ENCODE peak calls at places on chromosomes 6 and 20, in four cellular contexts. L is heart left ventricle, Z is body of pancreas, X is IMR-90. S is an unnamed sample.

GRCh38 chr6:80523531-80523970 is 417.1 kb downstream of the BCKDHB start:
- DNase-seq in L (no peak), Z (no peak), X (peak; percentile 52), S (peak; percentile 27)

GRCh38 chr6:46044876-46045617 is 29.4 kb upstream of the CLIC5 start:
- DNase-seq in L (no peak), Z (no peak), X (peak; percentile 74), S (peak; percentile 27)

GRCh38 chr6:85516168-85516567 is 66.3 kb downstream of the NT5E start:
- DNase-seq in L (no peak), Z (no peak), X (peak; percentile 17), S (no peak)

GRCh38 chr6:158799051-158799792 is 19.9 kb downstream of the EZR start:
- DNase-seq in L (no peak), Z (peak; percentile 91), X (peak; percentile 46), S (peak; percentile 38)

GRCh38 chr6:165013701-165014100 is 295.7 kb downstream of the C6orf118 start:
- DNase-seq in L (no peak), Z (no peak), X (no peak), S (no peak)

GRCh38 chr20:11117808-11118528 is 444.2 kb upstream of the JAG1 start:
- DNase-seq in L (no peak), Z (no peak), X (peak; percentile 93), S (no peak)

GRCh38 chr6:166415833-166416347 is 33.1 kb upstream of the MPC1 start:
- DNase-seq in L (no peak), Z (no peak), X (no peak), S (no peak)

GRCh38 chr20:34639755-34640222 is 37.1 kb downstream of the PIGU start:
- DNase-seq in L (no peak), Z (peak; percentile 41), X (no peak), S (no peak)

GRCh38 chr6:26240157-26240980 is 124.6 kb upstream of the BTN3A2 start:
- DNase-seq in L (peak; percentile 69), Z (no peak), X (peak; percentile 93), S (no peak)

GRCh38 chr20:6959900-6960312 is 192.4 kb downstream of the BMP2 start:
- DNase-seq in L (no peak), Z (no peak), X (no peak), S (no peak)

GRCh38 chr20:62409935-62410741 is 3.1 kb upstream of the CABLES2 start:
- DNase-seq in L (no peak), Z (peak; percentile 88), X (no peak), S (peak; percentile 69)

GRCh38 chr6:14549319-14549770 is 431.8 kb downstream of the CD83 start:
- DNase-seq in L (no peak), Z (no peak), X (no peak), S (no peak)

GRCh38 chr6:24571361-24571760 is 74.6 kb downstream of the KIAA0319 start:
- DNase-seq in L (no peak), Z (no peak), X (no peak), S (no peak)

GRCh38 chr6:140806431-140806830 is 1326.3 kb upstream of the GJE1 start:
- DNase-seq in L (no peak), Z (no peak), X (peak; percentile 5), S (no peak)

GRCh38 chr6:125631165-125631564 is 118.3 kb upstream of the HEY2 start:
- DNase-seq in L (no peak), Z (no peak), X (no peak), S (no peak)

GRCh38 chr6:96836579-96837137 is 619 bp downstream of the GPR63 start:
- DNase-seq in L (peak; percentile 32), Z (peak; percentile 16), X (peak; percentile 4), S (no peak)

GRCh38 chr6:63348836-63349235 is 29.1 kb upstream of the LGSN start:
- DNase-seq in L (no peak), Z (no peak), X (no peak), S (no peak)

GRCh38 chr6:90610291-90610670 is 23.4 kb upstream of the MAP3K7 start:
- DNase-seq in L (no peak), Z (no peak), X (no peak), S (peak; percentile 29)

GRCh38 chr6:53544050-53544499 is 826 bp downstream of the GCLC start:
- DNase-seq in L (no peak), Z (no peak), X (peak; percentile 27), S (no peak)

GRCh38 chr6:53544500-53545308 is at the start of gene GCLC:
- DNase-seq in L (peak; percentile 97), Z (peak; percentile 95), X (peak; percentile 95), S (peak; percentile 94)

GRCh38 chr6:53547166-53547814 is 2.4 kb upstream of the GCLC start:
- DNase-seq in L (no peak), Z (peak; percentile 21), X (no peak), S (no peak)

GRCh38 chr6:53546256-53546655 is 1.4 kb upstream of the GCLC start:
- DNase-seq in L (no peak), Z (no peak), X (peak; percentile 84), S (no peak)

DNA sequence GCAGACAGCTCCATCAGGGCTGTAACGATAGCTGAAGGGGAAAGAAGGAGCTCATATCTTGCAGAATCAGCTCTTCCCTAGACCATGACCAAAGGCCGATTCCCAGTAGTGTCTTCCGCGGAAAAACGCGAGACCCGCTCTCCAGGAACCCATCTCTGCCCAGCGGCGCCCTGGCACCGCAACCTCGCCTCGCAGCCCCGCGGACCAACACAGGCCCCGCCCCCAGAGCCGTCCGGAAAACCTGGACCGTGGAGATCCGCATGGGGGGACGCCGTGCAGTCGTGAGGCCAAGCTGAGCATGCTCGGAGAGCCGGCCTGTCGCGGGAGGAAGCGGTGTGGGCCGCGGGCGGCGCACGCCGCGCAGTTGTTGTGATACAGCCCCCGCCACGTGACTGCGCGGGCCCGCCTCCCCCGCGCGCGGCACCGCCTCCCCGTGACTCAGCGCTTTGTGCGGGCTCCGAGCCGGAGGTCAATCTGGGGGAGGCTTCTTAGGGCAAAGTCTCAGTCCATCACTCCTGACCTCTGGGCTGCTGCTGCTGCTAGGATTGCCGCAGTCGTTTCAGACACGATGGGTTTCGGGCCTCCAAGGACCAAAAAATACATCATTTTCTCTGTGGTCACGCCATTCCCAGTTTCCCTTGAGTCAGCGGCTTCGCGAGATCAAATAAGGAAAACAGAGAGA is 3.1 kb upstream of the GCLC start:
- DNase-seq in L (peak; percentile 99), Z (peak; percentile 97), X (peak; percentile 97), S (peak; percentile 97)
- TF ChIP-seq POLR2A in L (no peak), Z (peak; percentile 91), X (peak; percentile 53), S (peak; percentile 61)

GRCh38 chr6:34526992-34527728 is 29.0 kb downstream of the SPDEF start:
- DNase-seq in L (peak; percentile 98), Z (peak; percentile 96), X (peak; percentile 83), S (peak; percentile 96)

GRCh38 chr6:34527751-34528670 is 28.1 kb downstream of the SPDEF start:
- DNase-seq in L (peak; percentile 24), Z (no peak), X (no peak), S (no peak)

GRCh38 chr6:34524989-34525388 is 31.1 kb downstream of the SPDEF start:
- DNase-seq in L (no peak), Z (no peak), X (no peak), S (no peak)

GRCh38 chr6:34525431-34526175 is 30.5 kb downstream of the SPDEF start:
- DNase-seq in L (peak; percentile 53), Z (no peak), X (no peak), S (peak; percentile 17)

DNA sequence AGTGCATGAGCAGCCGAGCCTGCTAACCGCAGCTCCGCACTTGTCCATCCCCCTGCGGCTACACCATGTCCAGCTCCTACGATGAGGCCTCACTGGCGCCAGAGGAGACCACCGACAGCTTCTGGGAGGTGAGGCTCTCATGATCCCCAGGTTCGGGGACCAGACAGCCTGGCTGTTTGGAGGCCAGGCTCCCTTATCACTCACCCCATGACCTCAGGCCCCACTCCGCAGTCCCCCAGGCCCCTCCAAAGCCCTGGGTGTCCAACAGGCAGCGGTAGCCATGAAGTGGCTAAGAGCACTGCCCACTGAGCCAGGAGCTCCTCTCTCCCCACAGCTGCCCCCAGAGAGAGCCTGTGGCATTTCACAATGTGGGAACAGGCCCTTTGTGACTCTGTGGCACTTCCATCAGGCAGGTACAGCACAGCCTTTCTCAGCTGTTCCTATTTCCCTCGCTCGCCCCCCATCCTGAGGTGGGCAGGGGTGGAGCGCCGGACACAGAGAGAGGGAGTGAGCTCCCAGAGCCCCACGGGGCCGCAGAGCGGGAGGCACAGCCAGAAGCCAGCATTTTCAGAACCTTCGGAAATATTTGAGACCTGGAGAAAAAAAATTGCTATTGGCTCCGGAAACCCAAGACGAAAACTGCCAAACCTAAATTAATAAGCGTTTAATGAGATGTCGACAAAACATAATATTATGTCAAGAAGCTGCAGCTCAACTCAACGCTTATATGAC is 29.7 kb downstream of the SPDEF start:
- DNase-seq in L (peak; percentile 61), Z (no peak), X (no peak), S (peak; percentile 57)
- H3K27ac ChIP-seq in L (peak overlapping the region; percentile 52), Z (peak overlapping the region; percentile 46), X (no peak overlapping the region), S (no peak overlapping the region)

DNA sequence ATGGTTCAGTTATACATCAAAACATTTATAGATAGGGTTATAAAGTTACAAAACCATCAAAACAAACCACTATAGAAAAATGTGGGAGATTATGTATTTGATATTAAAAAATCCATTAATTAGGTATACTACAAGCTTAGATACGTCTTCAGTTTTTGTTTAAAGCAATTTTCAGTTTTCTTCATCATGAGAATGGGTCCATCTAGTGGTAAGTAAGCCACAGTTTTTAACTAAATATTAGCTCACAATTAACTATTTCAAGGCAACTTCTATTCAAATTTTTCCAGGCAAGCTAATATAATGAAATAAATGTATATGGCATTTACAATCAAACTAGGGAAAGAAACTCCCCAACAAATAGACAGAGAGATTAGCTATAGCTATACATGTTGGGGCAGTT is 44.4 kb downstream of the RNGTT start:
- DNase-seq in L (no peak), Z (no peak), X (no peak), S (no peak)
- TF ChIP-seq CTCF in L (no peak), Z (no peak), X (peak; percentile 21), S (no peak)

GRCh38 chr6:113998811-113999210 is 27.9 kb upstream of the HDAC2 start:
- DNase-seq in L (no peak), Z (no peak), X (no peak), S (no peak)

GRCh38 chr6:113997106-113997505 is 26.2 kb upstream of the HDAC2 start:
- DNase-seq in L (no peak), Z (no peak), X (peak; percentile 87), S (no peak)

GRCh38 chr6:113994934-113995342 is 24.0 kb upstream of the HDAC2 start:
- DNase-seq in L (no peak), Z (no peak), X (peak; percentile 93), S (no peak)

GRCh38 chr6:113999284-113999683 is 28.3 kb upstream of the HDAC2 start:
- DNase-seq in L (no peak), Z (no peak), X (no peak), S (no peak)

DNA sequence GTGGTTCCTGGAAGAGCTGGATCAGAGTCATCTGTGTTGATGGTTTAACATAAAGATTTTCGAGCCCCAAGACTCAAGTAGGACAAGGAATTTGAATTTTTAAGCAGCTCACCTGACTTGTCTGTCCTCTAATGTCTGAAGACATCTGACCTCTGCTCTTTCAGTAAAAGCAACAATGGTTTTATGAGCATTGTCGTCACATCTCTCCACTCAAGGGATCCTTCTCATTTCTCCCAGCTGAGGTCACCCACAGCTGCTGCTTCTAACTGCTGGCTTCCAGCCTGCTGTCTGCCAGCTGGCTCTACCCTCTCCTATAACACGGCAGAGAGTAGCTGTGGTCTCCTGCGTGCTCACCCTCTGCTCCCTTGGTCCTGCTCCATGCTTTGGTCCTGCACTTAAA is 24.7 kb upstream of the HDAC2 start:
- DNase-seq in L (no peak), Z (no peak), X (peak; percentile 98), S (peak; percentile 21)
- TF ChIP-seq POLR2A in L (no peak), Z (no peak), X (no peak), S (no peak)

DNA sequence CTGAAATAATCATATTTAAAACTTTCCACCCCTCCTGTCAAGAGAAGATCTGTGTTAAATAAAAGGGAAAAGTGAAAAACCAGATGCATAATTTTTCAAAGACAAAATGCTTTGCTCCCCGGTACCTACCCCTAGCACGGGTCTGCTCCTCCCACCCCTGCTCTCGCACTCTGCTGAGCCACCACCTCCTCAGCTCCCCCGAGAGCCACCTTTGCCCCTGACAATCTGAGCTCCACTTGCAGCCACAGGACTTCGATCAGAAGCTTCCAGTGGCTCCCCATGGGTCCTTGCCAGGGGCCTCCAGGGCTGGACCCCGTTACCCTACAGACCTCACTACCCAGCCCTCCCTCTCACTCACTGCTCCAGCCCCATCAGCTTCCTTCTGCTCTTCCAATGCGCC is 171.7 kb downstream of the PREX1 start:
- DNase-seq in L (no peak), Z (no peak), X (no peak), S (no peak)
- H3K27ac ChIP-seq in L (no peak overlapping the region), Z (no peak overlapping the region), X (no peak overlapping the region), S (no peak overlapping the region)